ENCODE peak calls at places on chromosomes 1 and 21, in ten cellular contexts. R, H, N, L, Z, Q, I, V, G and J are unnamed samples.

GRCh38 chr21:44423312-44423821 is 31.9 kb upstream of the LRRC3 start:
- DNase-seq in R (no peak), H (no peak), N (no peak), L (no peak), Z (no peak), Q (no peak), I (no peak), V (peak), G (no peak), J (peak)

GRCh38 chr1:12480748-12481362 is 137.2 kb downstream of the DHRS3 start:
- DNase-seq in R (no peak), H (peak), N (peak), L (peak), Z (peak), Q (no peak), I (no peak), V (no peak), G (no peak), J (no peak)

GRCh38 chr21:44871576-44872265 is 1.8 kb downstream of the PTTG1IP start:
- DNase-seq in R (no peak), H (peak), N (peak), L (peak), Z (no peak), Q (no peak), I (no peak), V (no peak), G (no peak), J (no peak)

GRCh38 chr1:231092380-231092779 is 52.3 kb upstream of the FAM89A start:
- DNase-seq in R (no peak), H (no peak), N (no peak), L (no peak), Z (no peak), Q (no peak), I (no peak), V (no peak), G (no peak), J (no peak)

GRCh38 chr21:33299181-33299752 is 25.5 kb upstream of the IFNAR1 start:
- DNase-seq in R (no peak), H (peak), N (no peak), L (peak), Z (no peak), Q (no peak), I (no peak), V (no peak), G (peak), J (peak)

GRCh38 chr1:243287652-243288051 is 31.8 kb downstream of the SDCCAG8 start:
- DNase-seq in R (no peak), H (peak), N (peak), L (no peak), Z (no peak), Q (no peak), I (no peak), V (no peak), G (no peak), J (no peak)

GRCh38 chr1:147472953-147473734 is 68.2 kb upstream of the BCL9 start:
- DNase-seq in R (no peak), H (no peak), N (no peak), L (no peak), Z (no peak), Q (no peak), I (no peak), V (no peak), G (no peak), J (no peak)

GRCh38 chr1:54335396-54336056 is 70.7 kb downstream of the SSBP3 start:
- DNase-seq in R (no peak), H (peak), N (peak), L (no peak), Z (peak), Q (no peak), I (no peak), V (no peak), G (no peak), J (peak)

GRCh38 chr1:224259986-224260385 is 70.0 kb downstream of the NVL start:
- DNase-seq in R (no peak), H (peak), N (peak), L (no peak), Z (no peak), Q (no peak), I (no peak), V (no peak), G (no peak), J (no peak)

GRCh38 chr1:165352442-165353293 is 3.8 kb downstream of the LMX1A start:
- DNase-seq in R (no peak), H (no peak), N (no peak), L (no peak), Z (peak), Q (no peak), I (no peak), V (peak), G (no peak), J (peak)

GRCh38 chr21:15121655-15122120 is 56.9 kb upstream of the NRIP1 start:
- DNase-seq in R (peak), H (no peak), N (no peak), L (no peak), Z (peak), Q (no peak), I (peak), V (no peak), G (no peak), J (no peak)